ENCODE peak calls at places on chromosome 19, in five cellular contexts. N is ascending aorta, Z is IMR-90, R is GM06990, E is fibroblast of pulmonary artery. I is an unnamed sample.

GRCh38 chr19:24052811-24053210 is 34.2 kb upstream of the ZNF254 start:
- DNase-seq in N (no peak), Z (peak), R (no peak), E (peak), I (no peak)

GRCh38 chr19:9645466-9645865 is 24.4 kb upstream of the ZNF561 start:
- DNase-seq in N (no peak), Z (no peak), R (no peak), E (no peak), I (no peak)

GRCh38 chr19:30530751-30531150 is 158.6 kb downstream of the ZNF536 start:
- DNase-seq in N (no peak), Z (no peak), R (no peak), E (no peak), I (no peak)

GRCh38 chr19:51916167-51916566 is 11.1 kb upstream of the ZNF613 start:
- DNase-seq in N (no peak), Z (no peak), R (no peak), E (no peak), I (no peak)

GRCh38 chr19:29517412-29517811 is 8.4 kb upstream of the VSTM2B start:
- DNase-seq in N (no peak), Z (no peak), R (no peak), E (no peak), I (no peak)

GRCh38 chr19:31553112-31553843 is 204.0 kb upstream of the TSHZ3 start:
- DNase-seq in N (no peak), Z (no peak), R (no peak), E (no peak), I (no peak)

GRCh38 chr19:46287585-46287984 is 9.3 kb upstream of the HIF3A start:
- DNase-seq in N (no peak), Z (no peak), R (no peak), E (peak), I (no peak)

GRCh38 chr19:50510121-50510670 is 795 bp downstream of the JOSD2 start:
- DNase-seq in N (no peak), Z (no peak), R (no peak), E (no peak), I (no peak)

GRCh38 chr19:574658-575526 is 2.5 kb downstream of the BSG start:
- DNase-seq in N (no peak), Z (peak), R (peak), E (peak), I (no peak)

GRCh38 chr19:28472843-28473242 is 740.1 kb downstream of the UQCRFS1 start:
- DNase-seq in N (peak), Z (no peak), R (no peak), E (no peak), I (no peak)

GRCh38 chr19:44512326-44513298 is 12.3 kb upstream of the ZNF180 start:
- DNase-seq in N (no peak), Z (peak), R (no peak), E (peak), I (no peak)

GRCh38 chr19:10808937-10809655 is 26.9 kb downstream of the TMED1 start:
- DNase-seq in N (no peak), Z (peak), R (no peak), E (peak), I (no peak)

GRCh38 chr19:46913198-46913851 is 52.5 kb downstream of the ARHGAP35 start:
- DNase-seq in N (no peak), Z (no peak), R (no peak), E (no peak), I (no peak)

GRCh38 chr19:42433503-42434260 is 6.5 kb upstream of the LIPE start:
- DNase-seq in N (no peak), Z (peak), R (peak), E (peak), I (no peak)

GRCh38 chr19:39595950-39596349 is 6.4 kb upstream of the LGALS13 start:
- DNase-seq in N (no peak), Z (no peak), R (no peak), E (no peak), I (no peak)

GRCh38 chr19:29685326-29685725 is 20.1 kb downstream of the PLEKHF1 start:
- DNase-seq in N (no peak), Z (no peak), R (no peak), E (no peak), I (no peak)

GRCh38 chr19:2500861-2501260 is 24.9 kb downstream of the GADD45B start:
- DNase-seq in N (no peak), Z (no peak), R (no peak), E (no peak), I (no peak)

GRCh38 chr19:6209233-6209632 is 70.5 kb downstream of the MLLT1 start:
- DNase-seq in N (peak), Z (no peak), R (no peak), E (no peak), I (no peak)

GRCh38 chr19:29293736-29294342 is 80.9 kb upstream of the UQCRFS1 start:
- DNase-seq in N (no peak), Z (no peak), R (no peak), E (no peak), I (no peak)

GRCh38 chr19:31353826-31354225 is 4.6 kb upstream of the TSHZ3 start:
- DNase-seq in N (no peak), Z (no peak), R (no peak), E (no peak), I (no peak)

GRCh38 chr19:42528354-42529247 is at the start of gene CEACAM1:
- DNase-seq in N (no peak), Z (no peak), R (no peak), E (peak), I (no peak)

GRCh38 chr19:14383898-14384669 is 2.8 kb downstream of the ADGRE5 start:
- DNase-seq in N (no peak), Z (peak), R (peak), E (peak), I (no peak)

GRCh38 chr19:45315304-45315703 is 7.4 kb downstream of the CKM start:
- DNase-seq in N (no peak), Z (no peak), R (no peak), E (no peak), I (no peak)

GRCh38 chr19:15871570-15871969 is 26.3 kb downstream of the CYP4F2 start:
- DNase-seq in N (no peak), Z (no peak), R (peak), E (no peak), I (no peak)

GRCh38 chr19:2014731-2015610 is 543 bp downstream of the BTBD2 start:
- DNase-seq in N (no peak), Z (no peak), R (no peak), E (no peak), I (no peak)

GRCh38 chr19:12731337-12731736 is 3.1 kb downstream of the TRIR start:
- DNase-seq in N (no peak), Z (no peak), R (no peak), E (no peak), I (no peak)

GRCh38 chr19:1061987-1062386 is 5.0 kb upstream of the ARHGAP45 start:
- DNase-seq in N (no peak), Z (no peak), R (no peak), E (no peak), I (no peak)

GRCh38 chr19:934197-934840 is 8.5 kb downstream of the ARID3A start:
- DNase-seq in N (no peak), Z (no peak), R (peak), E (no peak), I (no peak)

GRCh38 chr19:19670070-19670551 is 1.5 kb downstream of the ZNF101 start:
- DNase-seq in N (no peak), Z (no peak), R (no peak), E (no peak), I (no peak)
- H3K4me3 ChIP-seq in N (peak), Z (peak), R (peak), E (peak), I (peak)

GRCh38 chr19:4063369-4064072 is 3.2 kb downstream of the ZBTB7A start:
- DNase-seq in N (no peak), Z (no peak), R (no peak), E (no peak), I (no peak)

GRCh38 chr19:4061178-4061682 is 5.5 kb downstream of the ZBTB7A start:
- DNase-seq in N (peak), Z (no peak), R (no peak), E (no peak), I (no peak)

GRCh38 chr19:4062576-4063368 is 3.9 kb downstream of the ZBTB7A start:
- DNase-seq in N (no peak), Z (no peak), R (no peak), E (no peak), I (no peak)

GRCh38 chr19:4060621-4061177 is 6.0 kb downstream of the ZBTB7A start:
- DNase-seq in N (no peak), Z (no peak), R (no peak), E (no peak), I (no peak)

DNA sequence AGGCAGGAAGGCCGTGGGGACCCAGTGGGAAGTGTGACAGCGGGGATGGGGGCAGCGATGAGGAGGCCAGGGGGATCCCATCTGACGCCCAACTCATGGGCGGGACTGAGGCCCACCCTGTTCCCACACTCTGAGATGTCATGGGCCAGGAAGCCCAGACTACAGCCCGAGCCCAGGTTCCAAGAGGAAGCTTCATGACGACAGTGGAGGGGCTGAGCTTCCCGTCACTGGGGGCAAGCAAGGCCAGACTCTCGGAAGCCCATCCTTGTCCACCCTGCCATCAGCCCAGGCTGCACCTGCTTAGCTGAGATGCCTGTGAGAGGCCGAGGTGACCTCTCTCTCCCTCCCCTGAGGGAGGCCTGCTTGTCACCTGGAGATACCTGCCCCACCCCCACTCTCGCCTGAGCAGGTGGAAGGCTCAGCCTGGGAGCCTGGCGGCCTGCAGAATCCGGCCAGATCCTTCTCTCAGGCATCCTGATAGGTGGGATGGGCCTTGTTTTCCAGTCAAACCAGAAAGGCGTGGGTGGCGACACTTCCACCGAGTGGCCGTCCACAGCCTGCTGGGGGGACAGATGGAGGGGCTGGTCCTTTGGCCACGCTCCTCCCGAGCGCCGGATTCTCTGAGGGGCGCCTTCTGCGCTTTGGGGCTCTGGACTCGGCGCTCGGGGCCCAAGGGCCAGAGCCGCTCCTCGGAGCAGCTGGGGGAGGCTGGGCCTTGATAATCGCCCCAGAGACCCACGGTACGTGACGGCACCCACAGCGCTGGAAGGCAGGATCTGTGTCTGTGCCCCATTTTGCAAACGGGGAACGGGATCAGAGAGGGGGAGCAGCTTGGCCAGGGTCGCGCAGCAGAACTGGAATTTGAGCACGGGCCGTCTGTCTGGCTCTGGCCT is 4.8 kb downstream of the ZBTB7A start:
- DNase-seq in N (no peak), Z (no peak), R (no peak), E (no peak), I (no peak)
- H3K4me3 ChIP-seq in N (peak), Z (no peak), R (peak), E (no peak), I (no peak)

GRCh38 chr19:35223856-35224505 is 4.6 kb downstream of the FAM187B start:
- DNase-seq in N (no peak), Z (no peak), R (no peak), E (no peak), I (no peak)

GRCh38 chr19:35226748-35227147 is 1.8 kb downstream of the FAM187B start:
- DNase-seq in N (no peak), Z (no peak), R (no peak), E (no peak), I (no peak)

GRCh38 chr19:35223084-35223790 is 5.3 kb downstream of the FAM187B start:
- DNase-seq in N (no peak), Z (no peak), R (no peak), E (no peak), I (no peak)

GRCh38 chr19:35225951-35226350 is 2.6 kb downstream of the FAM187B start:
- DNase-seq in N (no peak), Z (no peak), R (no peak), E (no peak), I (no peak)

GRCh38 chr19:35224681-35225604 is 3.6 kb downstream of the FAM187B start:
- DNase-seq in N (no peak), Z (no peak), R (no peak), E (no peak), I (no peak)
- H3K4me3 ChIP-seq in N (no peak), Z (no peak), R (no peak), E (no peak), I (no peak)

GRCh38 chr19:4557971-4558941 is 1.2 kb downstream of the SEMA6B start:
- DNase-seq in N (no peak), Z (no peak), R (no peak), E (peak), I (no peak)
- H3K4me3 ChIP-seq in N (peak), Z (no peak), R (no peak), E (peak), I (no peak)

DNA sequence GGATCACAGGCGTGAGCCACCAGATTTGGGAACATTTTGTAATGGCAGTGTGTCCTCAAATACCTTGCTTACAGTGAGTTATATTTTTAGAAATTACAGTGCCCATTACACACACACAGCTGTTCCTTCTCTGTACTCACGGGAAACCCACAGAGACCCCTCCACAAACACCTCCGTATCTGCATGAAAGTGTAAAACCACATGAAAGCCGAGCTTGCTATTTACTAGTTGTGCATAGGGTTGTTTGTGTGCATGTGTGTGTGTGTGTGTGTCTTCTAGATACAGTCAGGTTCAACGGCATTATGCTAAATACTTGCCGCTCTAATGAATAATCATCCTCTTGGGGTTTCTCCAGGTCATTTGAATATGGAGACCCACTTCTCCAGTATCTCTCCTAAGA is 22.3 kb upstream of the LILRA2 start:
- DNase-seq in N (no peak), Z (no peak), R (no peak), E (no peak), I (no peak)
- H3K4me3 ChIP-seq in N (no peak), Z (no peak), R (peak), E (no peak), I (no peak)

GRCh38 chr19:17720487-17720839 is 1.2 kb downstream of the MAP1S start:
- DNase-seq in N (no peak), Z (no peak), R (no peak), E (no peak), I (no peak)

GRCh38 chr19:17719730-17720486 is 628 bp downstream of the MAP1S start:
- DNase-seq in N (no peak), Z (no peak), R (no peak), E (no peak), I (no peak)

GRCh38 chr19:17716309-17716929 is 2.9 kb upstream of the MAP1S start:
- DNase-seq in N (no peak), Z (no peak), R (no peak), E (no peak), I (no peak)

GRCh38 chr19:17718988-17719711 is at the start of gene MAP1S:
- DNase-seq in N (no peak), Z (peak), R (peak), E (peak), I (no peak)

GRCh38 chr19:17718467-17718987 is 753 bp upstream of the MAP1S start:
- DNase-seq in N (no peak), Z (no peak), R (no peak), E (no peak), I (no peak)
- H3K4me3 ChIP-seq in N (peak), Z (no peak), R (no peak), E (no peak), I (no peak)

GRCh38 chr19:4327252-4327876 is 11.3 kb downstream of the STAP2 start:
- DNase-seq in N (peak), Z (peak), R (peak), E (peak), I (no peak)
- H3K4me3 ChIP-seq in N (peak), Z (no peak), R (no peak), E (peak), I (peak)